ENCODE peak calls at places on chromosomes 2 and 18, in eight cellular contexts. V is left ventricle myocardium inferior, D is epithelial cell of esophagus, Z is hepatocyte, Q is colonic mucosa, T is dorsolateral prefrontal cortex, W is foreskin keratinocyte, F is upper lobe of right lung. S is an unnamed sample.

GRCh38 chr2:168231609-168232241 is 15.7 kb downstream of the STK39 start:
- DNase-seq in Z (no peak), T (peak), W (no peak), D (no peak), Q (no peak), F (no peak), V (peak), S (no peak)

GRCh38 chr2:200587007-200587616 is 1.3 kb downstream of the AOX1 start:
- DNase-seq in V (no peak), T (no peak), D (no peak), Z (no peak), Q (no peak), F (no peak), W (no peak), S (no peak)

GRCh38 chr2:195392446-195393336 is 264.3 kb upstream of the SLC39A10 start:
- DNase-seq in Z (no peak), D (no peak), Q (no peak), F (no peak), T (no peak), W (no peak), V (no peak), S (no peak)

GRCh38 chr2:119283873-119284331 is 60.3 kb downstream of the STEAP3 start:
- DNase-seq in T (peak), W (peak), Q (no peak), V (peak), F (peak), D (peak), Z (no peak), S (no peak)

GRCh38 chr2:24124003-24124585 is 825 bp downstream of the FAM228B start:
- DNase-seq in T (no peak), D (no peak), Z (no peak), V (no peak), F (no peak), W (no peak), Q (no peak), S (no peak)

GRCh38 chr2:129870646-129871335 is 108.7 kb upstream of the RAB6C start:
- DNase-seq in T (no peak), D (no peak), Q (no peak), W (no peak), V (no peak), F (no peak), Z (no peak), S (no peak)

GRCh38 chr2:109129356-109129920 is 433 bp downstream of the SH3RF3 start:
- DNase-seq in Q (peak), D (peak), F (no peak), W (no peak), V (peak), T (no peak), Z (peak), S (peak)

GRCh38 chr2:18266188-18266587 is 294.3 kb downstream of the RDH14 start:
- DNase-seq in V (no peak), Z (no peak), W (no peak), Q (no peak), F (no peak), T (no peak), D (no peak), S (no peak)

GRCh38 chr2:6078414-6078813 is 386.2 kb downstream of the SOX11 start:
- DNase-seq in D (no peak), W (no peak), V (no peak), Q (no peak), F (no peak), Z (no peak), T (no peak), S (no peak)

GRCh38 chr2:231191896-231192872 is 6.2 kb upstream of the ARMC9 start:
- DNase-seq in F (no peak), V (peak), T (no peak), D (peak), Z (peak), W (no peak), Q (peak), S (peak)

GRCh38 chr18:78123144-78123909 is 856.3 kb upstream of the SALL3 start:
- DNase-seq in F (no peak), D (no peak), Z (no peak), V (no peak), W (no peak), T (no peak), Q (no peak), S (no peak)

GRCh38 chr2:223532712-223533111 is 69.4 kb downstream of the SCG2 start:
- DNase-seq in W (no peak), D (no peak), Q (no peak), F (no peak), Z (no peak), V (no peak), T (no peak), S (no peak)

GRCh38 chr18:10057808-10058791 is 144.3 kb downstream of the VAPA start:
- DNase-seq in Q (no peak), D (peak), V (no peak), W (no peak), F (no peak), T (no peak), Z (peak), S (no peak)

GRCh38 chr2:210671065-210671464 is 114.7 kb downstream of the CPS1 start:
- DNase-seq in W (no peak), D (no peak), Z (no peak), V (no peak), Q (no peak), F (no peak), T (no peak), S (no peak)

GRCh38 chr2:144730711-144731110 is 210.8 kb upstream of the ZEB2 start:
- DNase-seq in Q (no peak), V (no peak), T (no peak), W (no peak), F (no peak), Z (no peak), D (no peak), S (no peak)

GRCh38 chr2:17661460-17661859 is 92.2 kb downstream of the SMC6 start:
- DNase-seq in T (no peak), W (no peak), Q (no peak), D (peak), Z (no peak), F (no peak), V (no peak), S (no peak)

GRCh38 chr2:141591787-141592186 is 539.0 kb downstream of the LRP1B start:
- DNase-seq in Z (no peak), W (no peak), F (no peak), T (no peak), D (no peak), V (no peak), Q (no peak), S (no peak)

GRCh38 chr2:164976301-164976700 is 21.0 kb upstream of the SLC38A11 start:
- DNase-seq in F (no peak), W (no peak), D (no peak), Q (no peak), Z (no peak), V (no peak), T (no peak), S (no peak)

GRCh38 chr2:219440388-219441256 is 6.0 kb downstream of the SPEG start:
- DNase-seq in Z (no peak), V (no peak), F (no peak), D (peak), Q (no peak), T (no peak), W (peak), S (no peak)

GRCh38 chr2:200081221-200081620 is 125.8 kb downstream of the MAIP1 start:
- DNase-seq in Q (no peak), D (no peak), F (no peak), V (no peak), Z (no peak), W (no peak), T (no peak), S (no peak)

GRCh38 chr2:120878970-120879369 is 143.3 kb downstream of the GLI2 start:
- DNase-seq in W (no peak), Z (no peak), T (no peak), V (no peak), Q (no peak), D (no peak), F (no peak), S (no peak)

GRCh38 chr2:177484396-177484795 is 91.8 kb downstream of the AGPS start:
- DNase-seq in Z (no peak), W (no peak), V (no peak), Q (no peak), F (no peak), T (no peak), D (no peak), S (no peak)

GRCh38 chr2:34096552-34097171 is 497.6 kb upstream of the FAM98A start:
- DNase-seq in T (no peak), D (peak), W (no peak), V (no peak), Q (peak), F (no peak), Z (peak), S (peak)

GRCh38 chr2:106781196-106781595 is 104.8 kb downstream of the ST6GAL2 start:
- DNase-seq in Q (no peak), D (no peak), V (no peak), W (no peak), T (no peak), F (no peak), Z (no peak), S (no peak)

GRCh38 chr2:219739061-219739460 is 111.6 kb downstream of the SLC4A3 start:
- DNase-seq in T (no peak), D (no peak), Z (no peak), F (no peak), Q (no peak), W (no peak), V (no peak), S (no peak)

GRCh38 chr2:69750246-69750645 is 8.3 kb downstream of the ANXA4 start:
- DNase-seq in Q (no peak), Z (no peak), F (no peak), V (no peak), T (no peak), W (no peak), D (no peak), S (no peak)

GRCh38 chr2:233267516-233268245 is 16.2 kb downstream of the ATG16L1 start:
- DNase-seq in Z (no peak), F (no peak), W (no peak), Q (peak), D (no peak), T (no peak), V (no peak), S (no peak)

GRCh38 chr2:239307921-239308620 is 92.7 kb downstream of the HDAC4 start:
- DNase-seq in W (no peak), Z (no peak), V (no peak), T (no peak), Q (no peak), F (peak), D (no peak), S (no peak)

GRCh38 chr2:190929919-190930318 is 49.3 kb downstream of the GLS start:
- DNase-seq in Q (no peak), F (no peak), T (no peak), Z (no peak), V (no peak), D (no peak), W (no peak), S (no peak)

GRCh38 chr2:227772197-227772661 is 26.5 kb downstream of the SCYGR8 start:
- DNase-seq in D (no peak), F (no peak), V (no peak), W (no peak), T (no peak), Q (no peak), Z (no peak), S (no peak)

GRCh38 chr18:49510393-49511115 is 23.5 kb upstream of the C18orf32 start:
- DNase-seq in D (peak), V (no peak), Z (peak), T (no peak), F (no peak), Q (peak), W (no peak), S (peak)

GRCh38 chr2:72934683-72935610 is 17.6 kb downstream of the EMX1 start:
- DNase-seq in Q (peak), T (peak), D (peak), F (peak), W (peak), Z (no peak), V (no peak), S (no peak)

GRCh38 chr2:187169864-187170263 is 278.2 kb downstream of the CALCRL start:
- DNase-seq in Z (no peak), T (no peak), D (no peak), Q (no peak), F (no peak), V (no peak), W (no peak), S (no peak)

GRCh38 chr18:36064027-36064808 is 3.1 kb downstream of the RPRD1A start:
- DNase-seq in D (no peak), F (no peak), Z (no peak), T (no peak), Q (no peak), W (no peak), V (no peak), S (no peak)

GRCh38 chr2:212032536-212033219 is 505.9 kb downstream of the ERBB4 start:
- DNase-seq in T (no peak), V (no peak), D (peak), W (no peak), Z (no peak), Q (no peak), F (no peak), S (no peak)

GRCh38 chr2:105746177-105747080 is 1.7 kb downstream of the NCK2 start:
- DNase-seq in T (no peak), D (peak), F (peak), Q (peak), W (no peak), V (peak), Z (peak), S (peak)

DNA sequence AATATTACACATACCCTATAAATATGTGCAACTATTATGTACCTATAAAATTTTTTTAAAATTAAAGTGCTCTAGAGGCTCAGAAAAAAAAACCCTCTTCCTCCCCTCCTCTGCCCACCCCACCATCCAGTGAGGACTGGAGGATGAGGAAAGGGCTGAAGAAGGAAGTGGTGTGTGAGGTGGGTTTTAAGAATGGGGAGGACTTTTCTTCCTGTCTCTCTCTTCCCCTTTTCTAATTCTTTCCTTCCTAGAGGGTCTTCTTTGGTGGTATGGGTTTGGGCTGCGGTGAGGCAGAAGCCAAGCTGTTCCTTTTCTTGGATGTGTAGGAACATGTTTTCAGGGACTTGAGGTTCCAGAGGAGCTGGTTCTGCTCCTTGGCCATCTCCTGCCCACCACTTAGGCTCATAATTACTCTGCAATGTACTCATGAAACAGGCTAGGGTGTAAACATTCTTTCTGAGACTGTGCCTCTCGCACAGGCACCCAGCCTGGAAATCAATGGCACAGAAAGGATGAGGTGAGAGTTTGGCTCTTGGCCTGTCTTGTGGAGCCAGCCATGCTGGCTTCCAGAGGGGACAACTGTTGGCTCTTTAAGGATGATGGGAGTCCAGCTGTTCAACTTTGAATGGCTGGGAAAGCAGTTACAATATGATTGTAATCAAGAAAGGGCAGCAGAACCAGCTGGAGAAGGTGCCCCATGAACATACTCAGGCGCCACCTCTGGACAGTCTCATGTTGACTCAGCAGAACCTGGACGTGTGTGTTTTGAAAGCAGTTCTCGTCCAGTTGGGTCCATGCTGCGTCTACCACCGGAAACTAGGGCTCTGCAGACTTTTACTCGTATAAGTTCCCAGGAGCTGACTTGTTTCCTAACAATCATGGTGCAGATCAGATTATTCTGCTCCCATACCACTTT is 38.3 kb downstream of the IL1RL2 start:
- DNase-seq in Z (no peak), W (no peak), T (no peak), V (no peak), F (no peak), Q (no peak), D (peak), S (no peak)
- TF ChIP-seq CTCF in Z (no peak), W (no peak), T (no peak), V (no peak), F (no peak), Q (no peak), D (no peak), S (no peak)

GRCh38 chr2:61116302-61116701 is 45.7 kb upstream of the C2orf74 start:
- DNase-seq in Q (no peak), D (no peak), T (no peak), V (no peak), Z (no peak), W (no peak), F (no peak), S (no peak)

GRCh38 chr2:61109291-61109690 is 43.6 kb downstream of the SANBR start:
- DNase-seq in W (peak), F (no peak), V (no peak), D (peak), T (no peak), Q (no peak), Z (no peak), S (no peak)

GRCh38 chr2:61111708-61112107 is 46.0 kb downstream of the SANBR start:
- DNase-seq in T (no peak), Q (no peak), D (no peak), W (no peak), Z (no peak), V (no peak), F (no peak), S (no peak)

GRCh38 chr2:61117534-61117933 is 44.5 kb upstream of the C2orf74 start:
- DNase-seq in D (no peak), T (no peak), Q (no peak), W (peak), V (no peak), F (no peak), Z (no peak), S (no peak)

DNA sequence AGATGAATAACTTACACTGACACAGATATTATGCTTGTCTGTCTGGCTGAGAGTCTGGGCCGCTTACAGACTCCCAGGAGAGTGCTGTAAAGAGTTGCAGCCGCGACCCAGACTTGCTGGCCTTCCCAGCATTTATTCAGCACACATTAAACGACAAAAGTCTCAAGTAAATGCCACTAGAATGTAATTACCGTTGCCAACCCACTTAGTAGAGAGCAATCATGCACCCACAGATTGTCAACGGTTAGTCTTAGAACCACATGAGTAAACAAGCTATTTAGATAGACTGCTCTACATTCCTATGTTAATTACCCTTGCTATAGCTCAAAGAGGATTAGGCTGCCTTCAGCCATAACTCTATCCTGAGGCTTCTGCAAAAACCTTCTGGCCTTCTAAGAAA is 47.8 kb upstream of the C2orf74 start:
- DNase-seq in W (no peak), Q (no peak), Z (no peak), T (no peak), D (no peak), F (no peak), V (no peak), S (no peak)
- TF ChIP-seq CTCF in W (no peak), Q (no peak), Z (no peak), T (no peak), D (no peak), F (no peak), V (no peak), S (no peak)

GRCh38 chr2:96816836-96817702 is 1.0 kb downstream of the CNNM3 start:
- DNase-seq in V (no peak), Z (no peak), Q (no peak), F (no peak), T (no peak), W (no peak), D (no peak), S (no peak)

GRCh38 chr2:96817882-96818281 is 1.8 kb downstream of the CNNM3 start:
- DNase-seq in Q (no peak), D (no peak), Z (no peak), F (no peak), W (no peak), T (no peak), V (no peak), S (no peak)

GRCh38 chr2:96811916-96812315 is 4.2 kb upstream of the CNNM3 start:
- DNase-seq in Z (no peak), D (no peak), F (no peak), V (peak), T (no peak), Q (no peak), W (no peak), S (no peak)

GRCh38 chr2:96816127-96816835 is at the start of gene CNNM3:
- DNase-seq in Z (peak), F (peak), Q (peak), W (peak), T (peak), D (peak), V (peak), S (peak)

DNA sequence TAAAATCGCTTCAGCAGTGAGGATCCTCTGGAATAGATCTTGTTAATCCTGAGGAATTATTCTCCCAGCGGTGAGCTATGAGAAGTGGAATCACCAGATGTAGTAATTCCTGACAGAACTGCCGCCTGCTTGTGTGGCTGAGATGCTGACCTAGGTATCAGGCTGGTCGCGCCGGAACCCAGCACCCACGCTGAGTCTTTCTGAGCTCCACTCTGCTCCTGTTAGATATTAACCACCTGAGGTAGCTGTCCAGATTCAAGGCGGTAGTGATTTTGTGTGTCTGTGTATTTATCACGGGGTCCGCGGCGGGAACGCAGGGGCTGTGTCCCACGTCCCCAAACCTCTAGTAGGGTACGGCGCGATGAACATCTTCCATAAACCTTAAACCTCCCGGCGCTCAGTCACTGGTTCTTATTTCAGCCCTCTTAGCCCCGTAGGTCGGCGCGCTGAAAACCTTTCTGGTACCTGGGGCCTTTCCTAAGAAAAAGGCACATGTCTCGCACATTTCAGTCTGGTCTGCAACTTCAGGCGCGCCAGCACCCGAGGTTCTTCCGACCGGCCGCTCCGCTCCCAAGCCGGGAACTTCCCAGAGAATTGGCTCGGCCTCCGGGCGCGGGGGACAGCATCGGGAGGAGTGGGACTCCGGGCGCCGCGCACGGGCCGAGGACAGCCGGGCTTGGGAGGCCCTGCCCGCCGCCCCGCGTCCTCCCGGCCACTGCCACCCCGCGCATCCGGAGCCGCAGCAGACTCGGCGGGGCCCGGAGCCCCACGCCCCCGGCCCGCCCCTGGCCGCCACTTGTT is 542 bp upstream of the CNNM3 start:
- DNase-seq in W (no peak), F (no peak), D (peak), T (no peak), Z (peak), Q (peak), V (no peak), S (no peak)
- TF ChIP-seq CTCF in W (no peak), F (no peak), D (no peak), T (no peak), Z (no peak), Q (no peak), V (no peak), S (no peak)

GRCh38 chr2:20600756-20601325 is 50.1 kb downstream of the HS1BP3 start:
- DNase-seq in W (no peak), Q (no peak), V (no peak), T (no peak), D (no peak), Z (no peak), F (no peak), S (no peak)
- TF ChIP-seq CTCF in W (peak), Q (peak), V (peak), T (peak), D (peak), Z (peak), F (peak), S (peak)

S was measured in endothelial cell.